ENCODE peak calls at places on chromosomes 7 and 10, in four cellular contexts. One of them, this sample, is unnamed.

GRCh38 chr7:26930845-26931244 is 66.5 kb upstream of the SKAP2 start:
- DNase-seq in GM23248: no peak
- DNase-seq in thoracic aorta: no peak
- DNase-seq in left lung: no peak
- DNase-seq in this sample: no peak

GRCh38 chr7:40350100-40350499 is 215.3 kb downstream of the SUGCT start:
- DNase-seq in GM23248: no peak
- DNase-seq in left lung: no peak
- DNase-seq in thoracic aorta: no peak
- DNase-seq in this sample: no peak

GRCh38 chr7:47915066-47915976 is 32.9 kb downstream of the PKD1L1 start:
- DNase-seq in thoracic aorta: no peak
- DNase-seq in GM23248: peak; percentile 39
- DNase-seq in left lung: no peak
- DNase-seq in this sample: no peak

GRCh38 chr7:100432053-100432452 is 2.4 kb downstream of the MEPCE start:
- DNase-seq in left lung: no peak
- DNase-seq in GM23248: no peak
- DNase-seq in thoracic aorta: no peak
- DNase-seq in this sample: no peak

GRCh38 chr10:73110345-73110849 is at the start of gene NUDT13:
- DNase-seq in left lung: peak; percentile 71
- DNase-seq in GM23248: peak; percentile 88
- DNase-seq in thoracic aorta: peak; percentile 21
- DNase-seq in this sample: peak; percentile 92

GRCh38 chr7:133530682-133531081 is 277.8 kb downstream of the EXOC4 start:
- DNase-seq in left lung: no peak
- DNase-seq in thoracic aorta: no peak
- DNase-seq in GM23248: peak; percentile 56
- DNase-seq in this sample: peak; percentile 38

GRCh38 chr7:14717711-14718304 is 184.7 kb downstream of the DGKB start:
- DNase-seq in left lung: no peak
- DNase-seq in thoracic aorta: no peak
- DNase-seq in GM23248: peak; percentile 65
- DNase-seq in this sample: peak; percentile 27

GRCh38 chr10:98045785-98046389 is 15.5 kb upstream of the CRTAC1 start:
- DNase-seq in left lung: peak; percentile 51
- DNase-seq in thoracic aorta: peak; percentile 12
- DNase-seq in GM23248: peak; percentile 68
- DNase-seq in this sample: peak; percentile 68

GRCh38 chr7:157004839-157005455 is 5.5 kb downstream of the MNX1 start:
- DNase-seq in GM23248: no peak
- DNase-seq in left lung: no peak
- DNase-seq in thoracic aorta: no peak
- DNase-seq in this sample: no peak

GRCh38 chr10:127694580-127695193 is 42.3 kb upstream of the FOXI2 start:
- DNase-seq in thoracic aorta: no peak
- DNase-seq in left lung: peak; percentile 45
- DNase-seq in GM23248: peak; percentile 25
- DNase-seq in this sample: peak; percentile 83

GRCh38 chr10:127303746-127304145 is 107.4 kb upstream of the INSYN2A start:
- DNase-seq in left lung: no peak
- DNase-seq in GM23248: no peak
- DNase-seq in thoracic aorta: no peak
- DNase-seq in this sample: no peak

GRCh38 chr7:100167912-100168323 is 499 bp downstream of the GAL3ST4 start:
- DNase-seq in GM23248: peak; percentile 11
- DNase-seq in thoracic aorta: no peak
- DNase-seq in left lung: no peak
- DNase-seq in this sample: peak; percentile 31

GRCh38 chr10:121167534-121168243 is 316.5 kb downstream of the WDR11 start:
- DNase-seq in thoracic aorta: no peak
- DNase-seq in left lung: no peak
- DNase-seq in GM23248: no peak
- DNase-seq in this sample: no peak

GRCh38 chr10:84008878-84009277 is 130.4 kb upstream of the GHITM start:
- DNase-seq in GM23248: peak; percentile 27
- DNase-seq in left lung: no peak
- DNase-seq in thoracic aorta: no peak
- DNase-seq in this sample: peak; percentile 76

GRCh38 chr7:28990200-28990960 is 32.2 kb upstream of the TRIL start:
- DNase-seq in thoracic aorta: no peak
- DNase-seq in left lung: no peak
- DNase-seq in GM23248: peak; percentile 83
- DNase-seq in this sample: peak; percentile 70

GRCh38 chr7:132414857-132415256 is 161.4 kb downstream of the PLXNA4 start:
- DNase-seq in thoracic aorta: no peak
- DNase-seq in left lung: no peak
- DNase-seq in GM23248: no peak
- DNase-seq in this sample: no peak

GRCh38 chr7:16764942-16765341 is 11.4 kb downstream of the TSPAN13 start:
- DNase-seq in GM23248: no peak
- DNase-seq in thoracic aorta: no peak
- DNase-seq in left lung: no peak
- DNase-seq in this sample: no peak

GRCh38 chr7:44321796-44322195 is 3.6 kb downstream of the CAMK2B start:
- DNase-seq in thoracic aorta: no peak
- DNase-seq in GM23248: no peak
- DNase-seq in left lung: no peak
- DNase-seq in this sample: no peak

GRCh38 chr7:44318296-44318695 is 7.1 kb downstream of the CAMK2B start:
- DNase-seq in left lung: no peak
- DNase-seq in thoracic aorta: no peak
- DNase-seq in GM23248: no peak
- DNase-seq in this sample: no peak

GRCh38 chr7:44322631-44323363 is 2.6 kb downstream of the CAMK2B start:
- DNase-seq in GM23248: no peak
- DNase-seq in thoracic aorta: no peak
- DNase-seq in left lung: no peak
- DNase-seq in this sample: no peak

GRCh38 chr7:44320141-44320540 is 5.3 kb downstream of the CAMK2B start:
- DNase-seq in thoracic aorta: no peak
- DNase-seq in left lung: no peak
- DNase-seq in GM23248: no peak
- DNase-seq in this sample: no peak

DNA sequence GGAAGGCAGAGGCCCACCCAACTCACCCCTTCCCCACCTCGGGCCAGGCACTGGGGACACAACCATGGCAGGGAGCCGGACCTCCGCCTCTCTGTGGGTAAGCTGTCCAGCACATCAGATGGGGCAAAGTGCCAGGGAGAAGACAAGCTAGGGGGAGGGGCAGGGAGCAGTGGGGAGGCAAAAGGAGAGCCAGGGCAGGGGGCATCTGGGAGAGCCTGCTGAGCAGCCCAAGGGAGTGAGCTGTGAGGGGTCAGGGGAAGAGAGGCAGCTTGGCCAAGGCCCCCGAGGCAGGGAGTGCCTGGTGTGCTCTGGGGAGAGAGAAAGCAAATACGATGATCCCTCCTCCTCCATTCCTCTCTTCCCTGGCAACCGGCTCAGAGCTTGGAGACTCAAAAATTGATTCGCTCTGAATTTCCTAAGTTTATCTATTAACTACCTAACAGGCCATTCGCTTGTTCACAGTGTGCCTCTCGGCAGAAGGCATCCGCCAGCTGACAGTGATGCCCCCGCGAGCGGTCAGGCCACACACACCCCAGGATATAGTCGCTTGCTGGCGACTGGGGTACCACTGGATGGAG is 4.5 kb downstream of the CAMK2B start:
- DNase-seq in left lung: no peak
- DNase-seq in GM23248: no peak
- DNase-seq in thoracic aorta: no peak
- DNase-seq in this sample: no peak
- H3K4me1 ChIP-seq in left lung: no peaks in the 10 kb centered on the region
- H3K4me1 ChIP-seq in GM23248: no peaks in the 10 kb centered on the region
- H3K4me1 ChIP-seq in thoracic aorta: peaks cover 2% of the 10 kb centered on the region
- H3K4me1 ChIP-seq in this sample: no peaks in the 10 kb centered on the region

DNA sequence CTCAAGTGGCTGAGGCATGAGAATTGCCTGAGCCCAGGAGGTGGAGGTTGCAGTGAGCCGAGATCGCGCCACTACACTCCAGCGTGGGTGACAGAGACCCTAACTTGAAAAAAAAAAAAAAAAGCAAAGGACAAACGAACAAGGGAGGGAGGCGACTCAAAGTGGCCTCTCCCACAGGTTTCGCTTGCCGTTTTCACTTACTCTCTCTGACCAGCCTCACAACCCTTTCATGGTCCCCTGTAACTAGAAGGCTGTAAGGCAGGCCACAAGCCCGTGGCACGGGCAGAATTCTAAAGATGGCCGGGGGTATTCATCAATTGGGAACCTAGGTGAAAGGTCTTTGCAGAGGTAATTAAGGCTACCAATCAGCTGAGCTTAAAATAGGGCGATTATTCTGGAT is 25.5 kb downstream of the GNA12 start:
- DNase-seq in thoracic aorta: no peak
- DNase-seq in GM23248: no peak
- DNase-seq in left lung: no peak
- DNase-seq in this sample: no peak
- H3K4me1 ChIP-seq in thoracic aorta: peaks cover 30% of the 10 kb centered on the region
- H3K4me1 ChIP-seq in GM23248: peaks cover 42% of the 10 kb centered on the region
- H3K4me1 ChIP-seq in left lung: peaks cover 47% of the 10 kb centered on the region
- H3K4me1 ChIP-seq in this sample: peaks cover 37% of the 10 kb centered on the region

GRCh38 chr10:101643546-101643945 is 51.4 kb downstream of the FBXW4 start:
- DNase-seq in left lung: no peak
- DNase-seq in GM23248: no peak
- DNase-seq in thoracic aorta: no peak
- DNase-seq in this sample: no peak
- H3K4me1 ChIP-seq in left lung: no peaks in the 10 kb centered on the region
- H3K4me1 ChIP-seq in GM23248: no peaks in the 10 kb centered on the region
- H3K4me1 ChIP-seq in thoracic aorta: peaks cover 17% of the 10 kb centered on the region
- H3K4me1 ChIP-seq in this sample: no peaks in the 10 kb centered on the region

GRCh38 chr10:102597131-102597891 is 47.0 kb upstream of the TRIM8 start:
- DNase-seq in thoracic aorta: no peak
- DNase-seq in GM23248: no peak
- DNase-seq in left lung: no peak
- DNase-seq in this sample: no peak

GRCh38 chr10:102595914-102596313 is 48.4 kb upstream of the TRIM8 start:
- DNase-seq in GM23248: no peak
- DNase-seq in left lung: no peak
- DNase-seq in thoracic aorta: no peak
- DNase-seq in this sample: no peak

GRCh38 chr10:102593804-102594079 is 50.5 kb upstream of the TRIM8 start:
- DNase-seq in GM23248: peak; percentile 39
- DNase-seq in thoracic aorta: no peak
- DNase-seq in left lung: no peak
- DNase-seq in this sample: no peak

GRCh38 chr10:102596506-102596971 is 47.7 kb upstream of the TRIM8 start:
- DNase-seq in thoracic aorta: no peak
- DNase-seq in GM23248: peak; percentile 77
- DNase-seq in left lung: no peak
- DNase-seq in this sample: peak; percentile 72

GRCh38 chr10:102595293-102595692 is 49.0 kb upstream of the TRIM8 start:
- DNase-seq in left lung: no peak
- DNase-seq in thoracic aorta: no peak
- DNase-seq in GM23248: no peak
- DNase-seq in this sample: no peak
- H3K4me1 ChIP-seq in left lung: peaks cover 46% of the 10 kb centered on the region
- H3K4me1 ChIP-seq in thoracic aorta: peaks cover 49% of the 10 kb centered on the region
- H3K4me1 ChIP-seq in GM23248: peaks cover 10% of the 10 kb centered on the region
- H3K4me1 ChIP-seq in this sample: no peaks in the 10 kb centered on the region